ENCODE peak calls at places on chromosomes 4 and X, in four cellular contexts. F is psoas muscle, A is A549, Q is fibroblast of pulmonary artery. R is an unnamed sample.

GRCh38 chr4:153153339-153153851 is 50.8 kb upstream of the TRIM2 start:
- DNase-seq in F (peak), A (peak), Q (no peak), R (no peak)

GRCh38 chr4:15100994-15101695 is 98.9 kb downstream of the CPEB2 start:
- DNase-seq in F (no peak), A (no peak), Q (no peak), R (peak)

GRCh38 chrX:100695991-100696390 is 35.9 kb downstream of the SYTL4 start:
- DNase-seq in F (no peak), A (no peak), Q (no peak), R (no peak)

GRCh38 chr4:6192245-6192644 is 8.1 kb downstream of the JAKMIP1 start:
- DNase-seq in F (no peak), A (no peak), Q (no peak), R (no peak)

GRCh38 chrX:72305286-72306084 is at the start of gene CITED1:
- DNase-seq in F (no peak), A (peak), Q (no peak), R (no peak)

GRCh38 chr4:99763635-99764101 is 53.0 kb upstream of the DAPP1 start:
- DNase-seq in F (no peak), A (peak), Q (peak), R (peak)

GRCh38 chrX:42269186-42269585 is 345.8 kb upstream of the CASK start:
- DNase-seq in F (no peak), A (no peak), Q (peak), R (peak)

GRCh38 chrX:41522071-41522470 is 74.9 kb downstream of the NYX start:
- DNase-seq in F (no peak), A (no peak), Q (no peak), R (no peak)

GRCh38 chr4:88391703-88392102 is 13.1 kb downstream of the HERC6 start:
- DNase-seq in F (no peak), A (no peak), Q (no peak), R (no peak)

GRCh38 chrX:45110494-45110893 is 90.2 kb downstream of the DIPK2B start:
- DNase-seq in F (no peak), A (no peak), Q (no peak), R (no peak)

GRCh38 chr4:37956941-37957340 is 3.3 kb upstream of the PTTG2 start:
- DNase-seq in F (no peak), A (no peak), Q (no peak), R (no peak)

GRCh38 chrX:3549442-3549875 is 164.0 kb downstream of the PRKX start:
- DNase-seq in F (no peak), A (peak), Q (peak), R (peak)

GRCh38 chr4:151573474-151573873 is 164.5 kb downstream of the FHIP1A start:
- DNase-seq in F (no peak), A (no peak), Q (no peak), R (no peak)

GRCh38 chrX:7925867-7926472 is 1.2 kb downstream of the PNPLA4 start:
- DNase-seq in F (peak), A (peak), Q (peak), R (peak)

GRCh38 chr4:153788419-153789276 is at the start of gene SFRP2:
- DNase-seq in F (peak), A (no peak), Q (no peak), R (peak)

GRCh38 chr4:142282870-142283431 is 563.1 kb downstream of the INPP4B start:
- DNase-seq in F (no peak), A (no peak), Q (no peak), R (peak)

GRCh38 chr4:1784789-1785591 is 8.1 kb upstream of the FGFR3 start:
- DNase-seq in F (no peak), A (no peak), Q (no peak), R (no peak)

GRCh38 chrX:46247456-46247855 is 297.8 kb downstream of the ZNF674 start:
- DNase-seq in F (no peak), A (no peak), Q (no peak), R (no peak)

GRCh38 chr4:2862528-2862927 is 18.9 kb downstream of the ADD1 start:
- DNase-seq in F (no peak), A (no peak), Q (no peak), R (peak)

GRCh38 chrX:1451251-1451675 is 1.4 kb downstream of the ASMTL start:
- DNase-seq in F (no peak), A (no peak), Q (no peak), R (no peak)

GRCh38 chr4:721261-722171 is 15.9 kb downstream of the PCGF3 start:
- DNase-seq in F (no peak), A (no peak), Q (peak), R (peak)

GRCh38 chr4:41120297-41121217 is 93.8 kb downstream of the APBB2 start:
- DNase-seq in F (peak), A (no peak), Q (peak), R (peak)

GRCh38 chr4:7434766-7435150 is at the start of gene PSAPL1:
- DNase-seq in F (no peak), A (peak), Q (peak), R (peak)

DNA sequence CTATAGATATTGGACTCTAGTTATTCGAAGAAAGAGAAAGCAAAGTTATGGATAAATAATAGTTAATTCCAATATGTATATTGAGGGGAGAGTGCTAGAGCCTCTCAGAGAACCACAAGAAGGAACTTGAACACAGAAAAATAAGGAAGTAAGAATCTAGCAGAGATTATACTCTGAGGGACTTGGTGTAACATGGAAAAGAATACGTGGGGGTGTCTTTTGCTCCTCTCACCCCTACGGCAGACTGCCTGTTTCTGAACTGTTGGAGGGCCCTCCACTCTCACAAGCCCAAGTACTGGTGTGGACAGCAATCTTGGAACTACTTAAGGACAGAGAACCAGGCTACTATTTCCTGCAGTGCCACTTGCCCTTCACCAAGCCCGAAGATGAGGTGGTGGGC is 1174.4 kb upstream of the PCDH10 start:
- DNase-seq in F (no peak), A (no peak), Q (peak), R (peak)
- H3K4me3 ChIP-seq in F (peak), A (no peak), Q (peak), R (no peak)

GRCh38 chrX:133840415-133840814 is 145.0 kb downstream of the GPC3 start:
- DNase-seq in F (no peak), A (no peak), Q (no peak), R (no peak)

GRCh38 chrX:133838761-133839676 is 146.4 kb downstream of the GPC3 start:
- DNase-seq in F (no peak), A (peak), Q (peak), R (peak)
- TF ChIP-seq CTCF in F (peak), A (peak), Q (peak), R (peak)

DNA sequence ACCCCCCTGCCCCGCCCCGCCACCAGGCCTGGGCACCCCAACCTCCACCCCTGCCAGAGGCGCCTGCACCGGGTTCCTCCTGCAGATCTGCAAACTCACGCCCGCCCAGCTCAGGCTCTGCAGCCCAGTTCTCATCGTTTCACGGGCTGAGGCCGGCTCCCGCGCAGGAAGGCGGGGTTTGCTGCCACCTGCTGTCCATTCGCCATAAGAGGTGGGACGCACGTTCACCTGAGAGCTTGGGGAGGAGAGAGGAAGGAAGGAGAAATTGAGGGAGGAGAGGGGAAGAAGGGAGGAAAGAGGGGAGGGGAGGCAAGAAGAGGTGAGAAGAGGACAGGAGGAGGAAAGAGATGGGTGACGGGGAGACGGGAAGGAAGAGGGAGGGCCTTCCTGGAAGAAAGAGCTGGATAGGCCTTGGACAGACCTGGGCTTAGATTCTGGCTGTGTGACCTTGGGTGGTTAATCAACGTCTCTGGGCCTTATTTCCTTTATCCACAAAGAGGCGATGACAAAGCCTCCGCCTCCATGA is 114.5 kb downstream of the ADRA2C start:
- DNase-seq in F (peak), A (peak), Q (peak), R (peak)
- H3K4me3 ChIP-seq in F (no peak), A (no peak), Q (no peak), R (no peak)

DNA sequence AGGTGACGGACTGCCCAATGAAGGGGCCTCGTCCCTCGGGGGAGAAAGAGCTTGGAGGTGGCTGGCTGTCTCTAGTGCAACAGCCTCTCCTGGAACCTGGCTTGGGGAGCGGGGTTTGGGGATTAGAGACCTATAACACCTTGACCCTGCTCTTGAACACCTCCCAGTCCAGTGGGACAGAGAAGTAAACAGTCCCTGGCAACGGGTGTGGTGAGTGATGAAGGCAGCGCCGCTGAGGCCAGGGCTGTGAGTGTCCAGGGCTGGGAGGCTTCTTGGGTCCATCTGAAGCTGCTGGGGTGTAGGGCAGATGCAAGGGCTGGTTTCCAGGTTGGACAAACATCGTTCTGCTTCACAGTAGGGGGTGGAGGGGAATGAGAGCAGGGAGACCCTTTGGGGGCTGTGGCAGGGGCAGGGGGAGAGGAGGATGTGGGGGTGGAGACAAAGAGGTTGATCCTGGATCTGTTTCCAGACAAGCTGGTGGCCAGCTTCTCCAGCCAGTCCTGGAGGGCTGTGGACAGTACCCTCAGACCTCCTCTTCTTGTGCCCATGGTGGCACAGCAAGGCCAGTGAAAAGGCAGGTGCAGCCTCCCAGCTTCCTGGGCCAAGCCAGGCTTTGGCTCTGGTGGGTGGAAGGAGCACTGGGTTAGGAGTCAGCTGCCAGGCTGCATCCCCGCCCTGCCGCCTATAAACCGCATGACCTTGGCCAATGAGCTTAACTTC is 3.8 kb downstream of the NSG1 start:
- DNase-seq in F (no peak), A (no peak), Q (no peak), R (no peak)
- TF ChIP-seq CTCF in F (no peak), A (no peak), Q (no peak), R (no peak)

GRCh38 chr4:47500776-47501175 is 15.7 kb downstream of the ATP10D start:
- DNase-seq in F (no peak), A (no peak), Q (no peak), R (no peak)

GRCh38 chr4:47494124-47494430 is 9.0 kb downstream of the ATP10D start:
- DNase-seq in F (no peak), A (no peak), Q (no peak), R (no peak)

GRCh38 chr4:47505666-47506065 is 20.6 kb downstream of the ATP10D start:
- DNase-seq in F (no peak), A (no peak), Q (no peak), R (peak)

GRCh38 chr4:47498899-47499298 is 13.8 kb downstream of the ATP10D start:
- DNase-seq in F (no peak), A (no peak), Q (no peak), R (no peak)

GRCh38 chr4:47499705-47500104 is 14.6 kb downstream of the ATP10D start:
- DNase-seq in F (no peak), A (no peak), Q (no peak), R (no peak)
- H3K4me3 ChIP-seq in F (no peak), A (no peak), Q (no peak), R (no peak)